ENCODE peak calls at places on chromosomes 7 and 10, in five cellular contexts. O is fibroblast of mammary gland, H is Caco-2, S is kidney epithelial cell, E is thyroid gland. Q is an unnamed sample.

GRCh38 chr10:110150981-110151380 is 56.4 kb upstream of the MXI1 start:
- DNase-seq in H (no peak), E (no peak), O (no peak), S (no peak), Q (no peak)

GRCh38 chr7:90288154-90288553 is 33.0 kb downstream of the FAM237B start:
- DNase-seq in S (no peak), H (no peak), E (no peak), O (no peak), Q (no peak)

GRCh38 chr10:107619124-107619523 is 454.6 kb upstream of the SORCS1 start:
- DNase-seq in S (no peak), H (no peak), E (no peak), O (no peak), Q (no peak)

GRCh38 chr7:102279537-102280400 is 6.9 kb upstream of the SH2B2 start:
- DNase-seq in H (peak; percentile 79), E (peak; percentile 52), O (peak; percentile 51), S (no peak), Q (no peak)

GRCh38 chr10:66318761-66319160 is 607.1 kb upstream of the LRRTM3 start:
- DNase-seq in S (no peak), E (peak; percentile 62), O (no peak), H (no peak), Q (no peak)

GRCh38 chr10:71744897-71745658 is 25.5 kb upstream of the C10orf105 start:
- DNase-seq in S (no peak), O (no peak), E (no peak), H (no peak), Q (no peak)

GRCh38 chr10:9045311-9045710 is 990.8 kb downstream of the GATA3 start:
- DNase-seq in S (no peak), H (no peak), O (no peak), E (no peak), Q (no peak)

GRCh38 chr7:3437467-3437866 is 136.4 kb downstream of the SDK1 start:
- DNase-seq in O (no peak), H (no peak), S (no peak), E (no peak), Q (no peak)

GRCh38 chr10:17425584-17426262 is 28.7 kb downstream of the ST8SIA6 start:
- DNase-seq in E (no peak), H (no peak), S (no peak), O (no peak), Q (no peak)

GRCh38 chr10:116115233-116115632 is 157.8 kb downstream of the GFRA1 start:
- DNase-seq in O (no peak), S (no peak), H (no peak), E (no peak), Q (no peak)

GRCh38 chr7:1432411-1433082 is 26.7 kb downstream of the MICALL2 start:
- DNase-seq in O (peak; percentile 47), E (peak; percentile 72), H (peak; percentile 84), S (no peak), Q (no peak)

GRCh38 chr10:92242380-92242779 is 48.5 kb downstream of the CPEB3 start:
- DNase-seq in O (no peak), E (no peak), S (no peak), H (no peak), Q (no peak)

GRCh38 chr10:117663750-117664149 is 121.2 kb downstream of the EMX2 start:
- DNase-seq in H (no peak), S (peak; percentile 96), E (no peak), O (peak; percentile 93), Q (peak; percentile 95)

GRCh38 chr7:121595949-121596692 is 200.0 kb upstream of the FAM3C start:
- DNase-seq in O (peak; percentile 26), S (no peak), E (no peak), H (no peak), Q (no peak)

GRCh38 chr10:126461289-126461688 is 73.0 kb upstream of the ADAM12 start:
- DNase-seq in O (no peak), E (no peak), H (no peak), S (no peak), Q (no peak)

GRCh38 chr10:94439275-94439861 is 37.0 kb downstream of the TBC1D12 start:
- DNase-seq in E (peak; percentile 1), S (no peak), H (peak; percentile 15), O (peak; percentile 35), Q (no peak)

GRCh38 chr10:88194961-88195367 is 331.5 kb downstream of the PTEN start:
- DNase-seq in S (no peak), O (peak; percentile 35), H (no peak), E (no peak), Q (no peak)

GRCh38 chr10:46255696-46256355 is 31.0 kb upstream of the ANTXRL start:
- DNase-seq in O (peak; percentile 2), E (peak; percentile 78), S (no peak), H (peak; percentile 90), Q (no peak)

GRCh38 chr7:2754912-2755311 is 66.9 kb downstream of the AMZ1 start:
- DNase-seq in H (no peak), O (no peak), S (no peak), E (no peak), Q (no peak)

GRCh38 chr10:4383683-4384082 is 442.3 kb upstream of the AKR1E2 start:
- DNase-seq in S (no peak), H (no peak), E (no peak), O (no peak), Q (peak; percentile 10)

GRCh38 chr10:79446451-79447020 is 1.1 kb upstream of the ZCCHC24 start:
- DNase-seq in H (no peak), E (peak; percentile 88), O (peak; percentile 48), S (no peak), Q (no peak)

GRCh38 chr10:28393956-28394568 is 91.2 kb upstream of the MPP7 start:
- DNase-seq in O (peak; percentile 67), E (peak; percentile 66), H (peak; percentile 82), S (peak; percentile 16), Q (no peak)

GRCh38 chr7:107712906-107713305 is 31.0 kb upstream of the CBLL1 start:
- DNase-seq in S (no peak), O (no peak), H (no peak), E (no peak), Q (no peak)

GRCh38 chr10:50577681-50578350 is 45.9 kb downstream of the SGMS1 start:
- DNase-seq in O (peak; percentile 38), E (peak; percentile 37), S (no peak), H (peak; percentile 55), Q (no peak)

GRCh38 chr7:50531401-50531906 is 33.8 kb downstream of the DDC start:
- DNase-seq in H (peak; percentile 87), E (no peak), O (peak; percentile 58), S (peak; percentile 75), Q (peak; percentile 61)

GRCh38 chr10:118841881-118842605 is 87.3 kb upstream of the CACUL1 start:
- DNase-seq in S (no peak), O (no peak), H (no peak), E (no peak), Q (no peak)

GRCh38 chr10:76285012-76285411 is 853.6 kb downstream of the LRMDA start:
- DNase-seq in H (no peak), S (no peak), O (peak; percentile 92), E (no peak), Q (peak; percentile 77)

GRCh38 chr7:103114576-103115008 is 34.3 kb downstream of the NAPEPLD start:
- DNase-seq in H (no peak), O (no peak), E (no peak), S (no peak), Q (no peak)

GRCh38 chr10:123287594-123288247 is 133.5 kb downstream of the BUB3 start:
- DNase-seq in O (peak; percentile 77), E (no peak), H (no peak), S (peak; percentile 86), Q (no peak)

GRCh38 chr7:7922684-7923385 is 45.8 kb upstream of the GLCCI1 start:
- DNase-seq in O (no peak), S (no peak), E (no peak), H (peak; percentile 34), Q (no peak)

GRCh38 chr7:139299296-139299695 is 41.8 kb upstream of the FMC1 start:
- DNase-seq in O (no peak), E (no peak), S (no peak), H (no peak), Q (no peak)

DNA sequence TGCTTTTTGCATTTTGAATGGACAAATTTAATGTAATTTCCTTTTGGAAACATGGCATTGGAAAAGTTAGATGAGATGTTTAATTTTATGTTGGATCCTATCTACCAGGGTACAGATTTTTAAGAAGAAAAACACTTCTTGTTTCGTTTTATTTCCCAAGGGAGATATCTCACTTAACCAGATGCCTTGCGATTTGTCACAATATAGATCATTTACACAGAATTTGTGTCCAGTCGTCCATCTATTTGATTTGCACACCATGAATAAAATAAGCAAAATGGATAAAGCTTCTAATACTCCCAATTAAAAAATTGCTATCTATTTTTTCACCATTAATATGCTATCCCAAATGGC is 25.7 kb downstream of the HDAC9 start:
- DNase-seq in O (no peak), E (no peak), S (no peak), H (no peak), Q (no peak)
- H3K4me3 ChIP-seq in O (no peak overlapping the region), E (no peak overlapping the region), S (no peak overlapping the region), H (no peak overlapping the region), Q (no peak overlapping the region)

GRCh38 chr7:28722684-28723083 is 235.4 kb downstream of the TRIL start:
- DNase-seq in E (no peak), O (no peak), S (no peak), H (no peak), Q (no peak)
- TF ChIP-seq CTCF in E (no peak), O (no peak), S (no peak), H (no peak), Q (no peak)

DNA sequence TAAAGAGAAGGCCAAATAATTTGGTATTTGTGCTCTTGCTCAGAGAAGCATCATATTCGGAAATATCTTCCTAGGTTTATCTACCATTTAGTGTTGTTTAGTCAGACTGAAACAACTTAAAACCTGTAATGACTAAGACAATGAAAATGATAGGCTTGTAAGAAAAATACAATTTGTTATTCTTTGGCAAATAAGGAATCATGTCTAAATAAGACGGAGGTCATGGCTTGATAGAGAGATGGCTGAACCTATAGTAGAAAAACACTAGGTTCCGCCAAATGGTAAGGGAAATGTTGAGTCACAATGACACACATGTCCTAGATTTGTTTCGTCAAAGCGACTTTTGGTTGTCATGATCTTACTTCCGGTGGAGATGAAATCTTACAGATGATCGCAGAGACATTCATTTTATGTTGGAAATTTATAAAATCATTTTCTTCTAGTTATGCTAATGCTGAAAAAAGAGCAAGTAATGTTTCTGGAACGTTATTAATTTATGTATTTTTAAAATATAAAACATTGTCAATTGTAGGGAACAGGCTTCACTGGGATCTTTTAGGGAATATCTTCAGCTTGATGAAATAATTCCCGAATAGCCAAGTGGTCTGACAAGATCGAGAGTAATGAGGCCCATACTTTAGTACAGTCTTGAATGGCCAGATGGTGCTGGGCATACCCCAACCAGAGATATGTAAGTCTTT is 1.0 kb downstream of the SRGN start:
- DNase-seq in E (no peak), S (no peak), H (no peak), O (peak; percentile 78), Q (no peak)
- H3K4me3 ChIP-seq in E (peak overlapping the region; percentile 10), S (no peak overlapping the region), H (no peak overlapping the region), O (peak overlapping the region; percentile 60), Q (no peak overlapping the region)

GRCh38 chr7:11206131-11206921 is 232.7 kb downstream of the PHF14 start:
- DNase-seq in H (no peak), E (no peak), O (no peak), S (no peak), Q (no peak)

GRCh38 chr7:11203224-11203623 is 229.6 kb downstream of the PHF14 start:
- DNase-seq in H (no peak), S (no peak), O (no peak), E (no peak), Q (no peak)

GRCh38 chr7:11203688-11204087 is 230.0 kb downstream of the PHF14 start:
- DNase-seq in O (no peak), E (no peak), H (no peak), S (no peak), Q (no peak)

GRCh38 chr7:11210374-11210773 is 236.7 kb downstream of the PHF14 start:
- DNase-seq in O (no peak), H (no peak), S (no peak), E (no peak), Q (no peak)

GRCh38 chr7:11207565-11207964 is 233.9 kb downstream of the PHF14 start:
- DNase-seq in H (no peak), E (no peak), S (no peak), O (no peak), Q (no peak)
- TF ChIP-seq CTCF in H (no peak), E (no peak), S (no peak), O (peak; percentile 9), Q (no peak)